ENCODE peak calls at places on chromosomes 4 and X, in nine cellular contexts. One of them, this sample, is unnamed.

GRCh38 chr4:108173599-108174057 is 4.9 kb upstream of the LEF1 start:
- DNase-seq in lower lobe of right lung: no peak
- DNase-seq in sigmoid colon: no peak
- DNase-seq in tibial artery: no peak
- DNase-seq in NB4: no peak
- DNase-seq in D721Med: no peak
- DNase-seq in HCT116: no peak
- DNase-seq in mucosa of descending colon: no peak
- DNase-seq in AG04449: no peak
- DNase-seq in this sample: no peak

GRCh38 chrX:122269243-122269781 is 914.8 kb upstream of the GRIA3 start:
- DNase-seq in lower lobe of right lung: no peak
- DNase-seq in sigmoid colon: no peak
- DNase-seq in tibial artery: no peak
- DNase-seq in NB4: no peak
- DNase-seq in D721Med: no peak
- DNase-seq in HCT116: no peak
- DNase-seq in mucosa of descending colon: no peak
- DNase-seq in AG04449: no peak
- DNase-seq in this sample: no peak

GRCh38 chrX:15855562-15856256 is 1.1 kb upstream of the AP1S2 start:
- DNase-seq in lower lobe of right lung: no peak
- DNase-seq in sigmoid colon: no peak
- DNase-seq in tibial artery: no peak
- DNase-seq in NB4: peak; percentile 58
- DNase-seq in D721Med: no peak
- DNase-seq in HCT116: no peak
- DNase-seq in mucosa of descending colon: no peak
- DNase-seq in AG04449: no peak
- DNase-seq in this sample: no peak

GRCh38 chrX:133056341-133056740 is 40.6 kb downstream of the USP26 start:
- DNase-seq in lower lobe of right lung: no peak
- DNase-seq in sigmoid colon: no peak
- DNase-seq in tibial artery: no peak
- DNase-seq in NB4: no peak
- DNase-seq in D721Med: no peak
- DNase-seq in HCT116: no peak
- DNase-seq in mucosa of descending colon: no peak
- DNase-seq in AG04449: no peak
- DNase-seq in this sample: no peak

GRCh38 chr4:123477804-123478209 is 81.2 kb downstream of the SPRY1 start:
- DNase-seq in lower lobe of right lung: no peak
- DNase-seq in sigmoid colon: no peak
- DNase-seq in tibial artery: no peak
- DNase-seq in NB4: peak; percentile 77
- DNase-seq in D721Med: no peak
- DNase-seq in HCT116: no peak
- DNase-seq in mucosa of descending colon: no peak
- DNase-seq in AG04449: peak; percentile 19
- DNase-seq in this sample: no peak

GRCh38 chr4:127055349-127055748 is 577.4 kb upstream of the INTU start:
- DNase-seq in lower lobe of right lung: no peak
- DNase-seq in sigmoid colon: no peak
- DNase-seq in tibial artery: no peak
- DNase-seq in NB4: no peak
- DNase-seq in D721Med: no peak
- DNase-seq in HCT116: no peak
- DNase-seq in mucosa of descending colon: no peak
- DNase-seq in AG04449: no peak
- DNase-seq in this sample: no peak

GRCh38 chr4:141388483-141388882 is 167.8 kb downstream of the ZNF330 start:
- DNase-seq in lower lobe of right lung: no peak
- DNase-seq in sigmoid colon: no peak
- DNase-seq in tibial artery: no peak
- DNase-seq in NB4: no peak
- DNase-seq in D721Med: no peak
- DNase-seq in HCT116: no peak
- DNase-seq in mucosa of descending colon: no peak
- DNase-seq in AG04449: peak; percentile 82
- DNase-seq in this sample: no peak

GRCh38 chr4:104210420-104210819 is 284.3 kb downstream of the CXXC4 start:
- DNase-seq in lower lobe of right lung: no peak
- DNase-seq in sigmoid colon: no peak
- DNase-seq in tibial artery: no peak
- DNase-seq in NB4: no peak
- DNase-seq in D721Med: no peak
- DNase-seq in HCT116: no peak
- DNase-seq in mucosa of descending colon: no peak
- DNase-seq in AG04449: no peak
- DNase-seq in this sample: no peak

GRCh38 chr4:153593166-153593565 is 90.9 kb upstream of the TLR2 start:
- DNase-seq in lower lobe of right lung: no peak
- DNase-seq in sigmoid colon: no peak
- DNase-seq in tibial artery: no peak
- DNase-seq in NB4: no peak
- DNase-seq in D721Med: no peak
- DNase-seq in HCT116: no peak
- DNase-seq in mucosa of descending colon: no peak
- DNase-seq in AG04449: no peak
- DNase-seq in this sample: no peak
- TF ChIP-seq CTCF in lower lobe of right lung: no peak
- TF ChIP-seq CTCF in sigmoid colon: no peak
- TF ChIP-seq CTCF in tibial artery: no peak
- TF ChIP-seq CTCF in NB4: no peak
- TF ChIP-seq CTCF in D721Med: no peak
- TF ChIP-seq CTCF in HCT116: no peak
- TF ChIP-seq CTCF in mucosa of descending colon: no peak
- TF ChIP-seq CTCF in AG04449: no peak
- TF ChIP-seq CTCF in this sample: no peak

DNA sequence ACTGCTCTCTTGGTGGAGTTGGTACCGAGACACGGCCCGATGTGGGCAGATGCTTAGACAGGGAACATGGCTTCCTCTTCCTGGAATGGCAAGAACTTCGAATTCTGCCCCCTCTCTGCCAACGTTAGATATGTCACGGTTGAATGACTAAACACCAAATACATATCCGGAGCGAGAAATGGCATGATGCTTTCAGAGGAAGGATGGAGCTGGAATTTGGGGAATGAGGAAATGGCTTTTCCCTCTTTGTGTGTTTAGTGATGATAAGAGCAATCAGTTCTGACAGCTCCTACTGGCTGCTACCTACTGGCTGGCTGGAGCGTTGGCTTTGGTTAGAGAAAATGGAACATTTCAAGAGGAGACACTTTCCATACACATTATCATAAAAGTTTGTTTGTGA is 140.0 kb downstream of the DHRSX start:
- DNase-seq in lower lobe of right lung: no peak
- DNase-seq in sigmoid colon: no peak
- DNase-seq in tibial artery: no peak
- DNase-seq in NB4: no peak
- DNase-seq in D721Med: no peak
- DNase-seq in HCT116: no peak
- DNase-seq in mucosa of descending colon: no peak
- DNase-seq in AG04449: no peak
- DNase-seq in this sample: no peak
- TF ChIP-seq CTCF in lower lobe of right lung: no peak
- TF ChIP-seq CTCF in sigmoid colon: no peak
- TF ChIP-seq CTCF in tibial artery: no peak
- TF ChIP-seq CTCF in NB4: no peak
- TF ChIP-seq CTCF in D721Med: no peak
- TF ChIP-seq CTCF in HCT116: no peak
- TF ChIP-seq CTCF in mucosa of descending colon: no peak
- TF ChIP-seq CTCF in AG04449: no peak
- TF ChIP-seq CTCF in this sample: no peak

GRCh38 chr4:2008921-2009650 is at the start of gene NELFA:
- DNase-seq in lower lobe of right lung: peak; percentile 97
- DNase-seq in sigmoid colon: peak; percentile 97
- DNase-seq in tibial artery: peak; percentile 92
- DNase-seq in NB4: peak; percentile 98
- DNase-seq in D721Med: peak; percentile 83
- DNase-seq in HCT116: peak; percentile 93
- DNase-seq in mucosa of descending colon: peak; percentile 96
- DNase-seq in AG04449: peak; percentile 29
- DNase-seq in this sample: peak; percentile 94
- TF ChIP-seq CTCF in lower lobe of right lung: peak; percentile 55
- TF ChIP-seq CTCF in sigmoid colon: peak; percentile 40
- TF ChIP-seq CTCF in tibial artery: peak; percentile 56
- TF ChIP-seq CTCF in NB4: no peak
- TF ChIP-seq CTCF in D721Med: no peak
- TF ChIP-seq CTCF in HCT116: no peak
- TF ChIP-seq CTCF in mucosa of descending colon: peak; percentile 68
- TF ChIP-seq CTCF in AG04449: peak; percentile 23
- TF ChIP-seq CTCF in this sample: no peak

DNA sequence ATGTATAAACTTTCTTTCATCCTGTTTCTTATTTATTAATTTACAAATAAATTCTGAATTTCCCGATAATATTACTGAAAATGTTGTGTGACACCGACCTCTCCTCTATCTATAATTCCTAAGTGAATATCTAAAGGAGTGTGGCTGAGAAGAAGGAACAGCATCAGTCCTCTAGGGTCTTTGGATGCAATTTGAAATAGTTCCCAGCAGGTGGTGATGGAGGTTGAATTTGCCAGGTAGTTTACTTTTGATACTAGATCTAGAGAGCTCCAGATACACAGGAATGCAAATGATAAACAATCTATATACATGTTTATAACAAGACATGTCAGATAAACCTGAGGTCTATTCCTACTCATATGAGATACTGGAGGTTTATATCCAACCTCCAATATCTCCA is 305.4 kb downstream of the PCDH18 start:
- DNase-seq in lower lobe of right lung: no peak
- DNase-seq in sigmoid colon: no peak
- DNase-seq in tibial artery: no peak
- DNase-seq in NB4: peak; percentile 1
- DNase-seq in D721Med: no peak
- DNase-seq in HCT116: peak; percentile 16
- DNase-seq in mucosa of descending colon: no peak
- DNase-seq in AG04449: no peak
- DNase-seq in this sample: no peak
- TF ChIP-seq CTCF in lower lobe of right lung: no peak
- TF ChIP-seq CTCF in sigmoid colon: no peak
- TF ChIP-seq CTCF in tibial artery: peak; percentile 30
- TF ChIP-seq CTCF in NB4: no peak
- TF ChIP-seq CTCF in D721Med: peak; percentile 43
- TF ChIP-seq CTCF in HCT116: peak; percentile 55
- TF ChIP-seq CTCF in mucosa of descending colon: no peak
- TF ChIP-seq CTCF in AG04449: peak; percentile 24
- TF ChIP-seq CTCF in this sample: no peak

DNA sequence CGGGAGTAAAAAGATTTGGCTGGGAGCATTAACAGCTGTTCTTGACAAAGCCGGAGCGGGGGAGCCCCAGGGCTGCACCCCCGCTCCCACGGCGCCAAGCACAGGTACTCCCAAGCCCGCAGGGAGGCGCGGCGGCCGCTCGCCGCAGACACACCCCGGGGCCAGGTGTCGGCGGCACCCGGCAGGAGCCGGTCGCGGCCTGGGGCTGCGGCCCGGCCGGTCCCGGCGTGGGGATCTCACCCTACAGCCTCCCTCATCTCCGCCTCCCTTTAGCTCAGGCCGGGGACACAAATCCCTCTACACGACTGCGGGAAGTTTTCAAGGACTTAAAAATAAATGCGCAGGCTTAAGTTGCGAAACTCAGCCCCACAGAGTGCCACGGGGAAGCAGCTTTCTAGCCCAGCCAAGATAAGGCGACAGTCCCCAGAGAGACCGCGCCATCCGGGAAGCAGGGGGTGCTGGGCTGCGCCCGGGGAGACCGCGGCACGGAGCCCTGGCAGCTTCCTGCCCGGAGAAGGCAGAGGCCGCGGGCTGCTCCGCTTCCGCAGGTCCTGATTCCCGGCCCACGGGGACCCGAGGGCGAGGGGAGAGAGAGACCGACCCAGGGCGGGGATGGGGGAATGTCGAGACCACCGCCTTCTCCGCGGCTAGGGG is 473 bp downstream of the SH3RF1 start:
- DNase-seq in lower lobe of right lung: peak; percentile 75
- DNase-seq in sigmoid colon: peak; percentile 70
- DNase-seq in tibial artery: peak; percentile 53
- DNase-seq in NB4: peak; percentile 84
- DNase-seq in D721Med: peak; percentile 42
- DNase-seq in HCT116: no peak
- DNase-seq in mucosa of descending colon: peak; percentile 79
- DNase-seq in AG04449: no peak
- DNase-seq in this sample: peak; percentile 89
- TF ChIP-seq CTCF in lower lobe of right lung: no peak
- TF ChIP-seq CTCF in sigmoid colon: no peak
- TF ChIP-seq CTCF in tibial artery: no peak
- TF ChIP-seq CTCF in NB4: no peak
- TF ChIP-seq CTCF in D721Med: no peak
- TF ChIP-seq CTCF in HCT116: no peak
- TF ChIP-seq CTCF in mucosa of descending colon: no peak
- TF ChIP-seq CTCF in AG04449: no peak
- TF ChIP-seq CTCF in this sample: no peak

GRCh38 chrX:103536071-103536470 is 16.8 kb upstream of the RAB40A start:
- DNase-seq in lower lobe of right lung: no peak
- DNase-seq in sigmoid colon: no peak
- DNase-seq in tibial artery: no peak
- DNase-seq in NB4: no peak
- DNase-seq in D721Med: no peak
- DNase-seq in HCT116: no peak
- DNase-seq in mucosa of descending colon: no peak
- DNase-seq in AG04449: no peak
- DNase-seq in this sample: no peak

GRCh38 chrX:103537871-103538387 is 18.6 kb upstream of the RAB40A start:
- DNase-seq in lower lobe of right lung: no peak
- DNase-seq in sigmoid colon: no peak
- DNase-seq in tibial artery: no peak
- DNase-seq in NB4: no peak
- DNase-seq in D721Med: no peak
- DNase-seq in HCT116: no peak
- DNase-seq in mucosa of descending colon: no peak
- DNase-seq in AG04449: no peak
- DNase-seq in this sample: no peak

GRCh38 chrX:103535206-103535605 is 15.9 kb upstream of the RAB40A start:
- DNase-seq in lower lobe of right lung: no peak
- DNase-seq in sigmoid colon: no peak
- DNase-seq in tibial artery: no peak
- DNase-seq in NB4: no peak
- DNase-seq in D721Med: no peak
- DNase-seq in HCT116: no peak
- DNase-seq in mucosa of descending colon: no peak
- DNase-seq in AG04449: no peak
- DNase-seq in this sample: no peak

GRCh38 chrX:103538728-103539127 is 19.4 kb upstream of the RAB40A start:
- DNase-seq in lower lobe of right lung: no peak
- DNase-seq in sigmoid colon: no peak
- DNase-seq in tibial artery: no peak
- DNase-seq in NB4: no peak
- DNase-seq in D721Med: no peak
- DNase-seq in HCT116: no peak
- DNase-seq in mucosa of descending colon: no peak
- DNase-seq in AG04449: no peak
- DNase-seq in this sample: no peak

DNA sequence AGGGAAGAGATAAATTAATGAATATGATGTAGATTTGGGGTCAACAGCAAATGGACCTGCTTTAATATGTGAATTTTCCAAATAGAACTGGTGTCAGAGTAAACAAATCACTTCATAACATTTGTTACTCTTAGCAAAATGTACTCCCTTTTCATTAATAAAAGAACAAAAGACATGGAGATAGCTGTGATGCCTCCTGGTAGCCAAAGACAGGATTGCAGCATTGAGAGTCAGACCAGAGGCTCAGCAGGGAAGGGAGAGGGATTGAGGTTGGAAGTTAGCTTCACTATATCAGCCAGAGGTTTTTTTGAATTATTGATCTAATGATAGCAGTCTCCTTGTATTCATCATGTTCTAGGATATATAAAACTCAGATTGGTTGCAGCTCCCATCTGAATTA is 17.4 kb upstream of the RAB40A start:
- DNase-seq in lower lobe of right lung: no peak
- DNase-seq in sigmoid colon: no peak
- DNase-seq in tibial artery: no peak
- DNase-seq in NB4: no peak
- DNase-seq in D721Med: no peak
- DNase-seq in HCT116: no peak
- DNase-seq in mucosa of descending colon: no peak
- DNase-seq in AG04449: no peak
- DNase-seq in this sample: no peak
- TF ChIP-seq CTCF in lower lobe of right lung: no peak
- TF ChIP-seq CTCF in sigmoid colon: no peak
- TF ChIP-seq CTCF in tibial artery: no peak
- TF ChIP-seq CTCF in NB4: no peak
- TF ChIP-seq CTCF in D721Med: no peak
- TF ChIP-seq CTCF in HCT116: no peak
- TF ChIP-seq CTCF in mucosa of descending colon: no peak
- TF ChIP-seq CTCF in AG04449: no peak
- TF ChIP-seq CTCF in this sample: no peak